ENCODE peak calls at places on chromosomes 4 and X, in six cellular contexts. F, Q, Y, M, G and U are unnamed samples.

GRCh38 chrX:45735571-45735970 is 534.9 kb upstream of the DIPK2B start:
- DNase-seq in F (no peak), Q (no peak), Y (peak; percentile 91), M (no peak), G (no peak), U (no peak)

GRCh38 chrX:139563251-139563650 is 32.7 kb downstream of the F9 start:
- DNase-seq in F (no peak), Q (no peak), Y (peak; percentile 38), M (no peak), G (no peak), U (no peak)

GRCh38 chrX:66046612-66047235 is 6.8 kb upstream of the VSIG4 start:
- DNase-seq in F (peak; percentile 15), Q (no peak), Y (no peak), M (no peak), G (no peak), U (peak; percentile 50)

GRCh38 chr4:113869743-113870375 is 108.3 kb upstream of the CAMK2D start:
- DNase-seq in F (peak; percentile 39), Q (no peak), Y (peak; percentile 40), M (no peak), G (no peak), U (no peak)

GRCh38 chr4:4794421-4794820 is 65.0 kb upstream of the MSX1 start:
- DNase-seq in F (no peak), Q (no peak), Y (no peak), M (no peak), G (no peak), U (no peak)

GRCh38 chr4:147201016-147201415 is 255.4 kb upstream of the TTC29 start:
- DNase-seq in F (no peak), Q (no peak), Y (no peak), M (no peak), G (no peak), U (no peak)

GRCh38 chr4:151133311-151133710 is 33.9 kb downstream of the RPS3A start:
- DNase-seq in F (no peak), Q (no peak), Y (no peak), M (no peak), G (no peak), U (no peak)

GRCh38 chrX:47748576-47748975 is 88.1 kb upstream of the ZNF81 start:
- DNase-seq in F (no peak), Q (no peak), Y (no peak), M (no peak), G (no peak), U (no peak)

GRCh38 chr4:154559141-154559841 is 3.5 kb upstream of the FGB start:
- DNase-seq in F (peak; percentile 7), Q (peak; percentile 17), Y (peak; percentile 78), M (no peak), G (no peak), U (peak; percentile 16)

GRCh38 chr4:26482508-26483462 is 7.5 kb downstream of the CCKAR start:
- DNase-seq in F (no peak), Q (no peak), Y (no peak), M (no peak), G (no peak), U (no peak)

GRCh38 chr4:110900206-110900769 is 277.4 kb upstream of the PITX2 start:
- DNase-seq in F (no peak), Q (no peak), Y (no peak), M (no peak), G (no peak), U (no peak)

GRCh38 chr4:74486905-74487304 is 42.0 kb downstream of the AREG start:
- DNase-seq in F (no peak), Q (no peak), Y (no peak), M (no peak), G (no peak), U (no peak)

GRCh38 chr4:65791807-65792308 is 121.6 kb upstream of the EPHA5 start:
- DNase-seq in F (no peak), Q (no peak), Y (peak; percentile 32), M (no peak), G (no peak), U (no peak)

GRCh38 chr4:57219389-57219890 is 109.3 kb upstream of the IGFBP7 start:
- DNase-seq in F (no peak), Q (no peak), Y (no peak), M (no peak), G (no peak), U (no peak)

GRCh38 chrX:117996408-117996807 is 120.2 kb downstream of the KLHL13 start:
- DNase-seq in F (no peak), Q (no peak), Y (no peak), M (no peak), G (no peak), U (no peak)

GRCh38 chr4:174012135-174012923 is 271.1 kb downstream of the FBXO8 start:
- DNase-seq in F (no peak), Q (no peak), Y (no peak), M (no peak), G (no peak), U (no peak)

GRCh38 chr4:23888421-23889319 is 1.2 kb downstream of the PPARGC1A start:
- DNase-seq in F (no peak), Q (peak; percentile 26), Y (no peak), M (peak; percentile 48), G (no peak), U (no peak)

GRCh38 chr4:70681730-70682129 is 6.6 kb upstream of the UTP3 start:
- DNase-seq in F (no peak), Q (no peak), Y (no peak), M (no peak), G (no peak), U (no peak)

GRCh38 chrX:134019567-134020206 is 34.3 kb upstream of the GPC3 start:
- DNase-seq in F (no peak), Q (no peak), Y (no peak), M (no peak), G (no peak), U (no peak)

GRCh38 chr4:44716597-44716996 is 9.8 kb downstream of the GNPDA2 start:
- DNase-seq in F (no peak), Q (no peak), Y (no peak), M (no peak), G (no peak), U (no peak)

GRCh38 chr4:154503598-154503997 is 12.0 kb upstream of the DCHS2 start:
- DNase-seq in F (no peak), Q (no peak), Y (peak; percentile 60), M (no peak), G (no peak), U (no peak)

GRCh38 chr4:149203256-149204001 is 612.2 kb downstream of the IQCM start:
- DNase-seq in F (no peak), Q (no peak), Y (no peak), M (no peak), G (no peak), U (no peak)